ENCODE peak calls at places on chromosome 21, in four cellular contexts. J, M, S and Y are unnamed samples.

GRCh38 chr21:38958940-38959685 is 153.4 kb downstream of the ETS2 start:
- DNase-seq in J (no peak), M (no peak), S (peak), Y (no peak)

GRCh38 chr21:27674037-27674436 is 707.1 kb upstream of the ADAMTS5 start:
- DNase-seq in J (no peak), M (no peak), S (no peak), Y (no peak)

GRCh38 chr21:20388400-20388799 is 609.8 kb upstream of the NCAM2 start:
- DNase-seq in J (no peak), M (no peak), S (no peak), Y (no peak)

GRCh38 chr21:39269620-39270019 is 43.8 kb downstream of the BRWD1 start:
- DNase-seq in J (no peak), M (no peak), S (no peak), Y (no peak)

GRCh38 chr21:41374867-41375533 is 13.2 kb downstream of the MX2 start:
- DNase-seq in J (no peak), M (no peak), S (no peak), Y (no peak)

GRCh38 chr21:37531402-37532042 is 164.9 kb downstream of the DYRK1A start:
- DNase-seq in J (no peak), M (no peak), S (no peak), Y (no peak)

GRCh38 chr21:20721151-20721550 is 277.1 kb upstream of the NCAM2 start:
- DNase-seq in J (no peak), M (no peak), S (no peak), Y (no peak)

GRCh38 chr21:28142692-28143091 is 850.0 kb downstream of the LTN1 start:
- DNase-seq in J (no peak), M (no peak), S (no peak), Y (no peak)

GRCh38 chr21:38622827-38623209 is 124.5 kb upstream of the ERG start:
- DNase-seq in J (no peak), M (no peak), S (no peak), Y (no peak)

GRCh38 chr21:40334159-40334558 is 466.9 kb downstream of the PCP4 start:
- DNase-seq in J (no peak), M (no peak), S (no peak), Y (no peak)

GRCh38 chr21:38804617-38805281 is 980 bp upstream of the ETS2 start:
- DNase-seq in J (peak), M (peak), S (peak), Y (no peak)

GRCh38 chr21:39345440-39345839 is 3.4 kb downstream of the HMGN1 start:
- DNase-seq in J (no peak), M (no peak), S (no peak), Y (no peak)

GRCh38 chr21:29024474-29025327 is at the start of gene USP16:
- DNase-seq in J (peak), M (peak), S (peak), Y (peak)

GRCh38 chr21:41847066-41847804 is 31.9 kb downstream of the PRDM15 start:
- DNase-seq in J (no peak), M (no peak), S (no peak), Y (no peak)

GRCh38 chr21:25569084-25569483 is 38.2 kb downstream of the MRPL39 start:
- DNase-seq in J (no peak), M (no peak), S (no peak), Y (no peak)
- TF ChIP-seq POLR2A in J (no peak), M (no peak), S (no peak), Y (peak)

DNA sequence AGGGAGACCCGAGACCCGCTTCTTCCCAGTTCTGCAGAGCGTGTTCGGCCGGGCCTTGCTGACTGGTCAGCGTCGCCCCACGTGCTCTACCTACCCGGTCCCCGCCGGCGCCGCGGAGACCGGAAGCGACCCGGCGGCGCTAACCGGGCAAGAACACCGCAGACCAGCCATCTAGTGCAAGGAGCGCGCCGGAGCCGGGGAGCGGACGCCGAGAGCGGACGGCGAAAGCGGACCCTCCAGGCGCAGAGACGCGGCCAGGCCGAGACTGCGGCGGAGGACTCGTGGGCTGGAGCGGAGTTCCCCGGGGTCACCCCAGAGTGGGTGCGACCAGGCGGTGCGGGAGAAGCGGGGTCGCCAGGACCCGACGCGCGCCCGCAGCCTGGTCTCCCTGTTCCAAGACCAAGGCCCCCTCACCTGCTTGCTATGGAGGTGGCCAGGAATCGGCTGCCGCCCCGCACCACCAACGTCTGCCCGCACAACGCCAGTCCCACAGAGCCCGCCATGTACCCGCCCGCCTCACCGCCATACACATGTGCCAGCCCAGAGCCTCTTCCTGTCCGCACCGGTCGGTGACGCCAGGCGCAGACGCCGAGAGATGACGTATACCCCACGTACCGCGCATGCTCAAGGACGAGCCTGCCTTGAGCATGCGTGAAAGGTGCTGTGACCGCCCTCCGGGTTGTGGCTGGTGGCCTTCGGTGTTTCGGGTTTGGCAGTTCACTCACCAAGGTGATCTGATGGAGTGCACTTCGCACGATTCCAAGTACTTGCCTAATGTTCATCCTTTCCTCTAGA is at the start of gene WDR4:
- DNase-seq in J (peak), M (peak), S (peak), Y (peak)
- TF ChIP-seq POLR2A in J (peak), M (peak), S (no peak), Y (peak)

GRCh38 chr21:44480200-44481065 is 25.1 kb downstream of the LRRC3 start:
- DNase-seq in J (no peak), M (no peak), S (no peak), Y (no peak)

GRCh38 chr21:44485254-44485793 is 30.0 kb downstream of the LRRC3 start:
- DNase-seq in J (peak), M (no peak), S (peak), Y (no peak)

GRCh38 chr21:44483288-44484237 is 28.3 kb downstream of the LRRC3 start:
- DNase-seq in J (no peak), M (no peak), S (no peak), Y (no peak)

GRCh38 chr21:44484498-44485253 is 29.4 kb downstream of the LRRC3 start:
- DNase-seq in J (no peak), M (no peak), S (peak), Y (no peak)

GRCh38 chr21:44482581-44483287 is 27.4 kb downstream of the LRRC3 start:
- DNase-seq in J (no peak), M (no peak), S (no peak), Y (no peak)
- TF ChIP-seq POLR2A in J (no peak), M (no peak), S (no peak), Y (no peak)

GRCh38 chr21:36073181-36073580 is 3.4 kb downstream of the CBR1 start:
- DNase-seq in J (no peak), M (no peak), S (no peak), Y (no peak)

GRCh38 chr21:36070999-36071398 is 1.2 kb downstream of the CBR1 start:
- DNase-seq in J (no peak), M (no peak), S (no peak), Y (no peak)

GRCh38 chr21:36068748-36069398 is 951 bp upstream of the CBR1 start:
- DNase-seq in J (no peak), M (no peak), S (no peak), Y (no peak)

GRCh38 chr21:36072453-36073167 is 2.8 kb downstream of the CBR1 start:
- DNase-seq in J (no peak), M (no peak), S (no peak), Y (no peak)

GRCh38 chr21:36069713-36070573 is at the start of gene CBR1:
- DNase-seq in J (no peak), M (peak), S (peak), Y (peak)
- TF ChIP-seq POLR2A in J (no peak), M (no peak), S (peak), Y (peak)

GRCh38 chr21:31156169-31156568 is 117.9 kb upstream of the KRTAP19-8 start:
- DNase-seq in J (no peak), M (no peak), S (no peak), Y (no peak)
- TF ChIP-seq POLR2A in J (no peak), M (no peak), S (no peak), Y (no peak)

DNA sequence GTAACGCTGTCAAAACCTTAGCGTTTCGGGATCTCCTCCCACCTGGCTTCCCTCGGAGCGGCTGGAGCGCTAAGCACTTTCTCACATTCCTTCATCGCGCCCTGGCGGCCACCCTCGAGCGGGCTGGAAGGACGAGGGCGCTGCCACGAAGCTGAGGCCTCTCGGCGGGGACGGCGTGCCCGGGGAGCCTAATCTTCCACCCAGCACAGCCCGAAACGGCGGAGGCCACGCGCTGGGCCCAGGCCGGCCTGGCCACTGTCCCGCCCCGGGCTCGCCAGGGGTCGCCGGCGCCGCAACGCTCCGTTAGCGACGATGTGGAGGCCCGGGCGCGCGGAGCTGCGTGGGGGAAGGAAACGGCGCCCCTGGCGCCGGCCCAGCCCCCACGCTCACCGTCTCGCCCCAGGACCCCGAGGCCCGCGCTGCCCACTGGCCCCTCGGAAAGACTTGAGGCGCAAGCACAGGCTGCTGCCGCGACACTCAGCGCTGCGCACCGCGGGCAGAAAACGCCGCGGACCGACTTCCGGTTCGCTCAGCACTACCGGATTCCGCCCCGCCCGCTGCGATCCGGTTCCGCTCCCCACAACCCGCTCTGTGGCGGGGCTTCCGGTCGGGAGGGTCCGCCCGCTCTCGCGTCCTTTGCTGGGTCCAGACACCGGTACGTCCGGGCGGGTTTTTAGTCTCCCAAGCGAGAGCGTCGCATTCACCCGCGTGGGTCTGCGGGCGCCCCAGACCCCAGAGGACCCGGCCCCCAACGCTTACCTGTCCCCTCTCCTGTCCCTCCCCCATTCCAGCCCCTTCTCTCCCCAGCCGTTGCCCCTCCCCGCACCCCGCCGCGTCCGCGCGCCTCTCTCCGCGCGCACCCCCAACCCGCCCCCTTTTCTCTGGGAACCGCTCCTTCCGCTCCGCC is at the start of gene YBEY:
- DNase-seq in J (peak), M (peak), S (peak), Y (peak)
- TF ChIP-seq POLR2A in J (no peak), M (peak), S (no peak), Y (peak)